ENCODE peak calls at places on chromosomes 16 and 17, in five cellular contexts. R, P, E, A and G are unnamed samples.

GRCh38 chr17:58371300-58371950 is 19.4 kb upstream of the SUPT4H1 start:
- DNase-seq in R (no peak), P (no peak), E (no peak), A (no peak), G (no peak)

GRCh38 chr16:66696669-66697630 is at the start of gene CMTM4:
- DNase-seq in R (peak; percentile 93), P (no peak), E (peak; percentile 84), A (peak; percentile 80), G (peak; percentile 90)

GRCh38 chr17:62111562-62112180 is 46.6 kb upstream of the MED13 start:
- DNase-seq in R (no peak), P (no peak), E (no peak), A (no peak), G (no peak)

GRCh38 chr16:87325480-87325879 is 8.3 kb upstream of the C16orf95 start:
- DNase-seq in R (no peak), P (no peak), E (no peak), A (peak; percentile 10), G (no peak)

GRCh38 chr17:78532922-78533640 is 44.1 kb downstream of the DNAH17 start:
- DNase-seq in R (no peak), P (no peak), E (peak; percentile 90), A (peak; percentile 68), G (no peak)

GRCh38 chr17:79981090-79981489 is 54.6 kb downstream of the TBC1D16 start:
- DNase-seq in R (no peak), P (no peak), E (no peak), A (no peak), G (no peak)

GRCh38 chr16:11552445-11552844 is 34.3 kb downstream of the LITAF start:
- DNase-seq in R (peak; percentile 19), P (no peak), E (no peak), A (no peak), G (peak; percentile 61)

GRCh38 chr17:16314189-16314588 is 39.1 kb downstream of the CENPV start:
- DNase-seq in R (no peak), P (no peak), E (no peak), A (peak; percentile 79), G (no peak)

DNA sequence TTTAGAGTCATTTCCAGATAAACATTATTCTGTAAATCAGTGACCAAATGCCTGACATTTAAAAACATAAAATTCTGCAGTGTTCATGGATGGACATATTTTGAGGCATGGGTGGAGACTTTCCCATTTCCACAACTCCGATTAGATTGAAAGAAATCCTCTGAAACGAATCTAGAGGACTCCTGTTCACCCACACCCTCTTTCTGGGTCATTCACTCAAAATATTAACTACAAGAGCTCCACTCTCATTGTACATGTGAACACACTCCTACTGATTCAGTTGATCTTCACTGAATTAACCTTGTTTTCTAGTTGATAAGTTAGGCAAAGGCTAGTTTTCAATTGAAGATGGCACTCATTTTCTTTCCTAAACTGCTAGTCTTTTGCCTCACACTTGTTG is 44.1 kb downstream of the GRB7 start:
- DNase-seq in R (no peak), P (no peak), E (no peak), A (no peak), G (no peak)
- H3K4me1 ChIP-seq in R (no peaks in the 10 kb centered on the region), P (peaks cover 26% of the 10 kb centered on the region), E (no peaks in the 10 kb centered on the region), A (no peaks in the 10 kb centered on the region), G (no peaks in the 10 kb centered on the region)

DNA sequence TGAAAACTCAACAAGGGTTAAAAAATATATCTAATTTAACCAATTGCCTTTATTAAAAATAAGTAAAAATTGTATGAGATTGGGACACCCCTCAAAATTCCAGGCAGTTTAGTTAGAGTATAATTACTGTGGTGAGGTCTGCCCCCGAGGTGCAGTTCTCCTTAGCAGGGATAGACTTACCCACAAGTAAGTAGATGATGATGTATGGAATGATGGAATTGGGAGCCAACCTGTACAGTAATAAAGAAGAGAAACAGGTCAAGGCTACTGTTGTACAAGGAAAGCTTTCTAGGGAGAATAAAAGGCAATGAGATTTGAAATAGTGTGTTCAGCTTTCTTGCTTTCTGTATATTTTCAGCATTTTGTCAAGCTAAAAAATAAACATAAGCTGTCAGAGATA is 1.8 kb downstream of the LDAF1 start:
- DNase-seq in R (no peak), P (no peak), E (no peak), A (no peak), G (no peak)
- H3K4me3 ChIP-seq in R (no peak overlapping the region), P (no peak overlapping the region), E (no peak overlapping the region), A (no peak overlapping the region), G (peak overlapping the region; percentile 74)

GRCh38 chr16:3020247-3020603 is at the start of gene TNFRSF12A:
- DNase-seq in R (peak; percentile 83), P (no peak), E (peak; percentile 64), A (peak; percentile 68), G (peak; percentile 84)

GRCh38 chr16:3020604-3021448 is 658 bp downstream of the TNFRSF12A start:
- DNase-seq in R (no peak), P (no peak), E (peak; percentile 81), A (peak; percentile 89), G (peak; percentile 90)

GRCh38 chr16:3022697-3023414 is 886 bp downstream of the HCFC1R1 start:
- DNase-seq in R (no peak), P (no peak), E (no peak), A (peak; percentile 20), G (peak; percentile 67)

GRCh38 chr16:3022208-3022696 is 1.5 kb downstream of the HCFC1R1 start:
- DNase-seq in R (no peak), P (no peak), E (peak; percentile 84), A (peak; percentile 95), G (peak; percentile 92)

DNA sequence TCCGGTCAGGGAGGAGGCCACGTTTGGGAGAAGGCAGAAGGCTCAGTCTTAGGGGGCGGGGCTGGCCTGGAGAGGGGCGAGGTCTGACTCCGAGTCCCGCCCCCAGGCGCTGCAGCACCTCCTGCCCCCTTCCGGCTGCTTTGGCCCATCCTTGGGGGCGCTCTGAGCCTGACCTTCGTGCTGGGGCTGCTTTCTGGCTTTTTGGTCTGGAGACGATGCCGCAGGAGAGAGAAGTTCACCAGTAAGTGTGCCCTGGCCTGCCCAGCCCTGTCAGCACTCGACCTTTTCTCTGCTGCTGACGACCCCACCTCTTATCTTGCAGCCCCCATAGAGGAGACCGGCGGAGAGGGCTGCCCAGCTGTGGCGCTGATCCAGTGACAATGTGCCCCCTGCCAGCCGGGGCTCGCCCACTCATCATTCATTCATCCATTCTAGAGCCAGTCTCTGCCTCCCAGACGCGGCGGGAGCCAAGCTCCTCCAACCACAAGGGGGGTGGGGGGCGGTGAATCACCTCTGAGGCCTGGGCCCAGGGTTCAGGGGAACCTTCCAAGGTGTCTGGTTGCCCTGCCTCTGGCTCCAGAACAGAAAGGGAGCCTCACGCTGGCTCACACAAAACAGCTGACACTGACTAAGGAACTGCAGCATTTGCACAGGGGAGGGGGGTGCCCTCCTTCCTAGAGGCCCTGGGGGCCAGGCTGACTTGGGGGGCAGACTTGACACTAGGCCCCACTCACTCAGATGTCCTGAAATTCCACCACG is 1.5 kb downstream of the TNFRSF12A start:
- DNase-seq in R (peak; percentile 83), P (no peak), E (peak; percentile 72), A (peak; percentile 94), G (peak; percentile 89)
- TF ChIP-seq POLR2A in R (no peak), P (no peak), E (peak; percentile 19), A (peak; percentile 34), G (no peak)

DNA sequence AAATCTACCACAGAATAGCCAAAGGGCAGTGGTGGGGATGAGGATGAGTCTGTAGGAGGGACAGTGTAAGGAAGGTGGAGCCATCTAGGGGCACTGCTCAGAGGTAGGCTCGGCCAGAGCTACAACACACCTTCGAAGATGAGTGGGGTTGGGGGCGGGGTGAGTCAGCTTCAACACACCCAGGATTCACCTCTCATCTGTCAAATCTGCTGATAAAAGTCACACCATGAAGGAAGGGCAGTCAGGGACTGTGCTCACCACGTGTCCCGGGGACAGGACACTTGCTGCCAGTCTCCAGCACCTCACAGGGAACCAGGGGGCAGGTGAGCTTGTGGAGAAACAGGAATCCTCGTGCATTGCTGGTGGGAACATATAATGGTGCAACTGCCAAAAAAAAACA is 133.3 kb downstream of the ANKRD11 start:
- DNase-seq in R (no peak), P (no peak), E (no peak), A (no peak), G (no peak)
- H3K4me1 ChIP-seq in R (no peaks in the 10 kb centered on the region), P (peaks cover 52% of the 10 kb centered on the region), E (peaks cover 59% of the 10 kb centered on the region), A (peaks cover 29% of the 10 kb centered on the region), G (peaks cover 93% of the 10 kb centered on the region)

DNA sequence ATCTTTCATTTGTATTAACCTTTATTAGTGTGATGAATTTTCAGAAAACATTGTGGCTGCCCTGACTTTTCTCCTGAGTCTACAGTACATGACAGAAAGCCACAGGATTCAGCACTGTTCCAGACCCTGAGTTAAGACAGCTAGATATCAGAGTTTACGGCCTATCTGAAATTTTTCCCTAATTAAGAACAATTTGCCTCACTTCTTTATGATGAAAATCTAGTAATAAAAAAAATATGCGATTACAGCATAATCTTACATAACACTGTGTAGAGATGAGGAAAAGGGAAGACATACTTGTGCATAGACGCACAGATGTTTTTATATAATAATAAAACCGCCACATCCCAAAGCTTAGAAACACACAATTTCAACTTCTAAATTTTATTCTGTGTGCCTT is 7.3 kb downstream of the SPOP start:
- DNase-seq in R (no peak), P (no peak), E (no peak), A (no peak), G (no peak)
- H3K4me3 ChIP-seq in R (no peak overlapping the region), P (no peak overlapping the region), E (no peak overlapping the region), A (no peak overlapping the region), G (no peak overlapping the region)

GRCh38 chr17:48611213-48611612 is 396 bp upstream of the HOXB7 start:
- DNase-seq in R (no peak), P (no peak), E (peak; percentile 79), A (peak; percentile 43), G (no peak)

GRCh38 chr17:48608921-48609505 is 1.8 kb downstream of the HOXB7 start:
- DNase-seq in R (no peak), P (no peak), E (no peak), A (no peak), G (no peak)

GRCh38 chr17:48609754-48610281 is 999 bp downstream of the HOXB7 start:
- DNase-seq in R (no peak), P (no peak), E (no peak), A (no peak), G (no peak)

GRCh38 chr17:48611681-48612455 is 1.1 kb upstream of the HOXB7 start:
- DNase-seq in R (no peak), P (no peak), E (peak; percentile 70), A (no peak), G (no peak)

DNA sequence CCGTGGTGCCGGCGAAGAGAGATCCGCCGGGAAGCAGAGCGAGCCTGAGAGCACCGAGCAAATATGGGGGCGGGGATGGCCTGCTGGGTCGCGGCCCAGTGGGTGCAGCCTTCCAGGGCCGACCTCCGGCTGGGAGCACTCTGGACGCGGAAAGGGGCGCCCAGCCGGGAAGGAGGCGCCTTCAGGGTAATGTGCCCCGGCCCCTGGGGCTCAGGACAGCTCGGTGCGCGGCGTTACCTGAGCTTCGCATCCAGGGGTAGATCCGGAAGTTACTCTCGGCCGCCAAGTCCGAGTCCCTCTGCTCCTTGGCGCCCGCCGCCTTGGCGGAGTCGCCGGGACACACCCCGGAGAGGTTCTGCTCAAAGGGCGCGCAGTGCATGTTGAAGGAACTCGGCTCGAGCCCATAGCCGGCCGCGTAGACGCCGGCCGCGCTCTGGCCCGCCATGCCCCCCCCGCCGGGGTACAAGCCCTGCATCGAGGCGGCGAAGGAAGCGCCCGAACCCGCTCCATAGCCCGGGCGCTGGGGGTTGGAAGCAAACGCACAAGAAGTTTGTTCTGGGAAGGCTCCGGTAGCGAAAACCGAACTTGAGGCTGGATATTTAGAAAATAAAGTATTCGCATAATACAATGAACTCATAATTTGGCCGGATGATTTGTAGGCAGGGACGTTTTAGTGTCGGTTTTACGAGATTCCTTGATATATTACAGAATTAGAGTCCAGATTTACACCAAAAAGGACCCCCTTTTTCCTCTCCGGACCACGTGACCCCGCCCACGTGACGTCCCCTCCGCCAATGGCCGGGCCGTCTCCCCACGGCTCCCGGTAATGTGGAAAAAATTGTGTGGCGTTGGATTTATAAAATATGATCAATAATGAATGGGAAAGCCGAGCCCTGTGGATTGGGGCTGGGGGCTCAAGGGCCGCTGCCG is at the start of gene HOXB7:
- DNase-seq in R (no peak), P (no peak), E (peak; percentile 91), A (peak; percentile 62), G (no peak)
- TF ChIP-seq POLR2A in R (no peak), P (peak; percentile 68), E (peak; percentile 66), A (no peak), G (no peak)

GRCh38 chr16:1469693-1470201 is 5.1 kb downstream of the CLCN7 start:
- DNase-seq in R (no peak), P (no peak), E (no peak), A (no peak), G (no peak)
- H3K4me1 ChIP-seq in R (no peaks in the 10 kb centered on the region), P (peaks cover 20% of the 10 kb centered on the region), E (peaks cover 6% of the 10 kb centered on the region), A (peaks cover 4% of the 10 kb centered on the region), G (peaks cover 46% of the 10 kb centered on the region)